ENCODE peak calls at places on chromosomes 4 and X, in six cellular contexts. Y, J, B, E, Q and D are unnamed samples.
A peak's percentile ranks its signal among the peaks of the same experiment; 100 is the strongest.

GRCh38 chr4:75511841-75512240 is 2.4 kb downstream of the RCHY1 start:
- DNase-seq in Y (no peak), J (no peak), B (no peak), E (no peak), Q (no peak), D (no peak)

GRCh38 chr4:78524009-78524408 is 27.6 kb upstream of the ANXA3 start:
- DNase-seq in Y (no peak), J (no peak), B (no peak), E (no peak), Q (no peak), D (no peak)

GRCh38 chrX:47467106-47467505 is 15.9 kb downstream of the ZNF41 start:
- DNase-seq in Y (peak; percentile 3), J (no peak), B (no peak), E (no peak), Q (no peak), D (no peak)

GRCh38 chrX:38798956-38799355 is 2.3 kb upstream of the MID1IP1 start:
- DNase-seq in Y (peak; percentile 66), J (no peak), B (no peak), E (no peak), Q (no peak), D (no peak)

GRCh38 chr4:121138014-121138413 is 26.1 kb downstream of the TNIP3 start:
- DNase-seq in Y (no peak), J (no peak), B (peak; percentile 26), E (peak; percentile 47), Q (no peak), D (no peak)

GRCh38 chr4:89497517-89498308 is 190.1 kb upstream of the GPRIN3 start:
- DNase-seq in Y (no peak), J (no peak), B (no peak), E (no peak), Q (no peak), D (peak; percentile 30)

GRCh38 chrX:40474205-40474626 is 106.6 kb upstream of the ATP6AP2 start:
- DNase-seq in Y (no peak), J (no peak), B (no peak), E (no peak), Q (no peak), D (peak; percentile 38)

GRCh38 chrX:46547857-46548256 is 2.6 kb upstream of the ZNF674 start:
- DNase-seq in Y (peak; percentile 83), J (no peak), B (no peak), E (no peak), Q (no peak), D (no peak)